ENCODE peak calls at places on chromosomes 4 and X, in four cellular contexts. V, C, Y and D are unnamed samples.

GRCh38 chrX:15864629-15865028 is 10.0 kb upstream of the AP1S2 start:
- DNase-seq in V (no peak), Y (no peak), C (no peak), D (no peak)

GRCh38 chrX:17040711-17041110 is 94.3 kb downstream of the REPS2 start:
- DNase-seq in V (no peak), Y (no peak), C (no peak), D (no peak)

GRCh38 chr4:76197971-76198410 is 15.6 kb downstream of the SCARB2 start:
- DNase-seq in Y (peak; percentile 83), C (no peak), V (no peak), D (no peak)

GRCh38 chr4:89316931-89317366 is 9.3 kb upstream of the GPRIN3 start:
- DNase-seq in V (no peak), C (peak; percentile 51), Y (no peak), D (no peak)

GRCh38 chr4:183906736-183907651 is 1.9 kb downstream of the STOX2 start:
- DNase-seq in V (no peak), C (no peak), Y (no peak), D (no peak)

GRCh38 chr4:25310066-25310824 is 2.3 kb upstream of the ZCCHC4 start:
- DNase-seq in V (no peak), C (no peak), Y (no peak), D (no peak)

GRCh38 chr4:3523146-3523627 is 9.0 kb downstream of the LRPAP1 start:
- DNase-seq in C (peak; percentile 37), Y (peak; percentile 21), V (no peak), D (no peak)

GRCh38 chr4:145427221-145427620 is 54.4 kb upstream of the SMAD1 start:
- DNase-seq in V (no peak), Y (no peak), C (no peak), D (no peak)

GRCh38 chrX:109856974-109857373 is 123.9 kb upstream of the ACSL4 start:
- DNase-seq in C (no peak), Y (no peak), V (no peak), D (no peak)

GRCh38 chrX:12711435-12712040 is 79.7 kb upstream of the PRPS2 start:
- DNase-seq in Y (no peak), C (no peak), V (no peak), D (no peak)
- H3K4me1 ChIP-seq in Y (no peaks in the 10 kb centered on the region), C (no peaks in the 10 kb centered on the region), V (no peaks in the 10 kb centered on the region), D (no peaks in the 10 kb centered on the region)

GRCh38 chr4:8381814-8382581 is 58.5 kb downstream of the ACOX3 start:
- DNase-seq in Y (peak; percentile 33), V (no peak), C (no peak), D (no peak)
- H3K4me1 ChIP-seq in Y (no peaks in the 10 kb centered on the region), V (no peaks in the 10 kb centered on the region), C (no peaks in the 10 kb centered on the region), D (no peaks in the 10 kb centered on the region)

DNA sequence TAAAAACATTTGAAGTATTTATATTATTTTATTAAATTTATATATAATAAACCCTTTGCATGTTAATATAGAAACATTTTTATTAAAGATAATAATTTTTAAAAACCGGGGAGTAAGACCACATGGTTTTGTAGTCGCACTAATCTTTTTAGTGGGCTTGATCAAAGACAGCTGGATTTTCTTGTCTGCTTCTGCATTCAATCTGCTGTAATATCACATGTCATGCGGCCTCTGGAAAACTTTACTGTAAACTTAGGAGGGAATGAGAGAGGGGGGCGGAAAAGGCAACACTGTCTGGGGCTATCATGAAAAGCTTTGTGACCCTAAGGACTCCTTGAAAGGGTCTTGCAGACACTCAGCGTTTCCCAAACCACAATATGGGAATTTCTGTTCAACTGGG is 62.8 kb upstream of the NLGN4X start:
- DNase-seq in C (no peak), V (no peak), Y (no peak), D (no peak)
- H3K4me1 ChIP-seq in C (no peaks in the 10 kb centered on the region), V (no peaks in the 10 kb centered on the region), Y (no peaks in the 10 kb centered on the region), D (no peaks in the 10 kb centered on the region)

DNA sequence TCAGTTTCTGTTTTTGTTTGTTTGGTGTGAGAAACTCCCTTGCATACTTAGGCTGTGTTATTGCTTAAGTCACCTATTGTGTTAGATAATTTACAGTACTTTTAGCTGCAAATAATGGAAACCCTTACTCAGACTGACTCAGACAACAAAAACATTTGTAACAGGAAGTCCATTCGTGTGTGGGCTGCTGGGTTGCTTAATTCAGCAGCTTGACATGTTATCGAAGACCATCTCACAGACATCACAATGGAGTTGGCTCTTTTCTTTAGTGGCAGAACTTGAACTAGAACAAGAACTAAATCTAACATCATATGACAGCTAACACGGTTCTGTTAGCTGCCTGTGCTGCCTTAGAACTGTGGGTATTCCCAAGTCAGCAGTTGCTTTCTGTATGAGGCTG is 9.9 kb upstream of the GABRE start:
- DNase-seq in V (no peak), Y (no peak), C (no peak), D (no peak)
- H3K4me1 ChIP-seq in V (peaks cover 69% of the 10 kb centered on the region), Y (no peaks in the 10 kb centered on the region), C (no peaks in the 10 kb centered on the region), D (peaks cover 49% of the 10 kb centered on the region)

GRCh38 chr4:109383823-109384222 is 49.8 kb upstream of the SEC24B start:
- DNase-seq in C (no peak), V (no peak), Y (no peak), D (no peak)

GRCh38 chr4:109390369-109390768 is 43.2 kb upstream of the SEC24B start:
- DNase-seq in V (no peak), Y (no peak), C (no peak), D (no peak)

GRCh38 chr4:109385260-109385659 is 48.4 kb upstream of the SEC24B start:
- DNase-seq in V (no peak), C (no peak), Y (no peak), D (no peak)

GRCh38 chr4:109389367-109390118 is 44.1 kb upstream of the SEC24B start:
- DNase-seq in V (no peak), C (no peak), Y (no peak), D (no peak)
- H3K4me1 ChIP-seq in V (no peaks in the 10 kb centered on the region), C (no peaks in the 10 kb centered on the region), Y (no peaks in the 10 kb centered on the region), D (no peaks in the 10 kb centered on the region)

GRCh38 chr4:8548731-8549351 is 31.4 kb upstream of the GPR78 start:
- DNase-seq in C (no peak), V (peak; percentile 68), Y (no peak), D (no peak)

GRCh38 chr4:8547108-8547911 is 32.9 kb upstream of the GPR78 start:
- DNase-seq in V (peak; percentile 66), Y (no peak), C (no peak), D (peak; percentile 56)

GRCh38 chr4:8549352-8549931 is 30.8 kb upstream of the GPR78 start:
- DNase-seq in Y (no peak), C (no peak), V (no peak), D (no peak)

GRCh38 chr4:8546766-8547107 is 33.5 kb upstream of the GPR78 start:
- DNase-seq in Y (no peak), C (no peak), V (no peak), D (no peak)

DNA sequence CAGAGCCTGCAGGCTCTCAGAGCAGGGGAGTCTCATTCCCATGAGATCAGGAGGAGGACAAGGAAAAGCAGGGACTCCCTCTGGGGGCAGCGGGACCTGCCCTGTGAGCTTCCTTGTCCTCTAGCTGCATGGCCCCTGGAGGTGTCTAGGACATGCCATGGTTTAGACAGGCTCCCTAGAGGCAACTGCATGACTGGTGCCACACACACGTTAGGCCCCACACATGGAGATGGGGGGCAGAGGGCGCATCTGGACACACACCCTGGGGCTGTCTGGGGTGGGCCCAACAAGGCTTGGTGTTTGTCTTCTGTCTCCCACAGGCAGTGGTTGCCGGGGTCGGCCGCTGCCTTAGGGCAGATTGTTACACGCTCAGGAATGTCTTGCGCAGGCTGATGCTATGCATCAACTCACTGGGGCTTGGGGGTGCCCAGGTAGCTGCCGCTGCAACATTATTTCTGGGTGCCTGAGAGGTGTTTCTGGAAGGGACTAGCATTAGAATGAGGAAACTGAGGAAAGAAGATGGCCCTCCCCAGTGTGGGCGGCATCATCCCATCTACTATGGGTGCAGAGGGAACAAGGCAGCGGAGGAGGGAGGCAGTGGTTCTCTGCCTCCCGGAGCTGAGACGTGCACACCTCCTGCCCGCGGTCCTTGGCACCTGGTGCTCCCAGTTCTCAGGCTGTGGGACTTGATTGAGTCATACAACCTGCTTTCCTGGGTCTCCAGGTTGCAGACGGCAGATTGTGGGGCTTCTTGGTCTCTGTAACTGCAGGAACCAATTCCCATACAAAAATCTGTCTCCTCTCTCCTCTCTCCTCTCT is 32.1 kb upstream of the GPR78 start:
- DNase-seq in C (no peak), V (peak; percentile 90), Y (no peak), D (no peak)
- H3K4me1 ChIP-seq in C (no peaks in the 10 kb centered on the region), V (peaks cover 46% of the 10 kb centered on the region), Y (no peaks in the 10 kb centered on the region), D (no peaks in the 10 kb centered on the region)

DNA sequence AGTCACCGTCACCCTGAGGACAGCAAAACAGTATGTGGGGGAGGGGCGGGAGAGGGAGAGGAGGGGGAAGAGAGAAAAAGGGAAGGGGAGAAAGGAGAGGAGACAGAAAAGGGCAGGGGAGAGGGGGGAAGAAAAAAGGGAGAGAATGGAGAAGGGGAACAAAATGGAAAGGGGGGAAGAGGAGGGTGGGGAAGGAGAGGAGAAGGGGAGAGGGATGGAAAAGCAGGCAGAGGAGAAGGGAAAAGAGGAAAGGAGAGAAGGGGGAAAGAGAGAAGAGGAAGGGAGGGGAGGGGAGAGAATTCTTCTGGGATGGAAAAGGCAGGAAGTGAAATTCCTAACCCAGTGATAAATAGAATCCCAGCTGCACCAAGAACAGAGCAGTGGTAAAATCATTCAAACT is 244.3 kb downstream of the BCOR start:
- DNase-seq in V (no peak), C (no peak), Y (no peak), D (no peak)
- H3K4me1 ChIP-seq in V (no peaks in the 10 kb centered on the region), C (peaks cover 44% of the 10 kb centered on the region), Y (no peaks in the 10 kb centered on the region), D (peaks cover 15% of the 10 kb centered on the region)